ENCODE peak calls at places on chromosomes 5 and 9, in eight cellular contexts. X, B, N, I, W, R, J and Q are unnamed samples.

GRCh38 chr5:121982500-121983261 is 20.9 kb downstream of the SRFBP1 start:
- DNase-seq in X (no peak), B (no peak), N (no peak), I (no peak), W (peak), R (no peak), J (no peak), Q (no peak)

GRCh38 chr5:85921590-85921989 is 696.2 kb upstream of the COX7C start:
- DNase-seq in X (no peak), B (no peak), N (peak), I (no peak), W (no peak), R (no peak), J (no peak), Q (no peak)

GRCh38 chr5:151499636-151500035 is 52.2 kb downstream of the SLC36A1 start:
- DNase-seq in X (no peak), B (peak), N (no peak), I (no peak), W (peak), R (no peak), J (no peak), Q (no peak)

GRCh38 chr5:156042726-156043125 is 284.2 kb upstream of the SGCD start:
- DNase-seq in X (no peak), B (peak), N (no peak), I (no peak), W (no peak), R (no peak), J (no peak), Q (no peak)

GRCh38 chr9:120151806-120152205 is 428.2 kb downstream of the CDK5RAP2 start:
- DNase-seq in X (no peak), B (peak), N (no peak), I (no peak), W (no peak), R (no peak), J (no peak), Q (no peak)

GRCh38 chr5:7412369-7412768 is 16.4 kb downstream of the ADCY2 start:
- DNase-seq in X (no peak), B (no peak), N (no peak), I (peak), W (no peak), R (no peak), J (no peak), Q (no peak)

GRCh38 chr9:93673844-93674334 is 97.5 kb downstream of the PHF2 start:
- DNase-seq in X (no peak), B (no peak), N (no peak), I (peak), W (no peak), R (no peak), J (no peak), Q (no peak)

GRCh38 chr5:135705230-135705631 is 126.4 kb upstream of the CXCL14 start:
- DNase-seq in X (no peak), B (no peak), N (no peak), I (no peak), W (peak), R (no peak), J (no peak), Q (no peak)

GRCh38 chr9:89079421-89079820 is 88.2 kb downstream of the S1PR3 start:
- DNase-seq in X (no peak), B (no peak), N (no peak), I (no peak), W (peak), R (peak), J (no peak), Q (no peak)

GRCh38 chr5:177300236-177300880 is 3.2 kb downstream of the RAB24 start:
- DNase-seq in X (no peak), B (no peak), N (no peak), I (no peak), W (peak), R (peak), J (peak), Q (no peak)

GRCh38 chr9:104991144-104991953 is 63.4 kb upstream of the ABCA1 start:
- DNase-seq in X (peak), B (peak), N (peak), I (peak), W (peak), R (peak), J (peak), Q (peak)

GRCh38 chr5:458547-459353 is 15.8 kb downstream of the EXOC3 start:
- DNase-seq in X (no peak), B (no peak), N (no peak), I (peak), W (peak), R (no peak), J (no peak), Q (no peak)

GRCh38 chr9:2281803-2282185 is 266.6 kb downstream of the SMARCA2 start:
- DNase-seq in X (no peak), B (no peak), N (no peak), I (no peak), W (peak), R (no peak), J (no peak), Q (no peak)

GRCh38 chr5:61991861-61992260 is 314.1 kb upstream of the KIF2A start:
- DNase-seq in X (no peak), B (no peak), N (no peak), I (no peak), W (no peak), R (no peak), J (no peak), Q (no peak)

GRCh38 chr9:93256878-93257807 is 73.2 kb downstream of the WNK2 start:
- DNase-seq in X (no peak), B (no peak), N (no peak), I (peak), W (no peak), R (no peak), J (no peak), Q (peak)

GRCh38 chr9:94867842-94868312 is 141.4 kb downstream of the AOPEP start:
- DNase-seq in X (no peak), B (no peak), N (peak), I (no peak), W (peak), R (peak), J (no peak), Q (no peak)

GRCh38 chr9:123425261-123425821 is 69.3 kb downstream of the CRB2 start:
- DNase-seq in X (no peak), B (peak), N (no peak), I (no peak), W (no peak), R (no peak), J (no peak), Q (no peak)

GRCh38 chr5:42855811-42856210 is 44.1 kb upstream of the SELENOP start:
- DNase-seq in X (no peak), B (no peak), N (no peak), I (no peak), W (no peak), R (no peak), J (no peak), Q (no peak)

GRCh38 chr5:172979778-172980177 is 3.8 kb upstream of the ATP6V0E1 start:
- DNase-seq in X (no peak), B (no peak), N (no peak), I (no peak), W (no peak), R (no peak), J (no peak), Q (no peak)

GRCh38 chr5:60812426-60812825 is 31.6 kb downstream of the ELOVL7 start:
- DNase-seq in X (no peak), B (no peak), N (no peak), I (no peak), W (no peak), R (no peak), J (no peak), Q (no peak)

GRCh38 chr9:126883636-126884035 is 23.2 kb downstream of the ZBTB34 start:
- DNase-seq in X (no peak), B (peak), N (no peak), I (no peak), W (no peak), R (no peak), J (no peak), Q (no peak)

GRCh38 chr5:58148366-58148765 is 311.5 kb downstream of the PLK2 start:
- DNase-seq in X (no peak), B (no peak), N (no peak), I (no peak), W (no peak), R (no peak), J (no peak), Q (no peak)

GRCh38 chr9:136081826-136082495 is 13.1 kb downstream of the NACC2 start:
- DNase-seq in X (no peak), B (peak), N (no peak), I (peak), W (no peak), R (no peak), J (no peak), Q (no peak)

GRCh38 chr5:149141224-149141956 is at the start of gene ABLIM3:
- DNase-seq in X (no peak), B (peak), N (peak), I (peak), W (peak), R (no peak), J (peak), Q (peak)

GRCh38 chr5:151068571-151069197 is 12.2 kb downstream of the TNIP1 start:
- DNase-seq in X (no peak), B (no peak), N (no peak), I (peak), W (no peak), R (no peak), J (no peak), Q (no peak)

GRCh38 chr5:146671561-146671960 is 155.6 kb upstream of the GPR151 start:
- DNase-seq in X (no peak), B (no peak), N (no peak), I (no peak), W (no peak), R (no peak), J (no peak), Q (no peak)

GRCh38 chr5:135071311-135071710 is 37.3 kb upstream of the PITX1 start:
- DNase-seq in X (no peak), B (no peak), N (no peak), I (peak), W (no peak), R (no peak), J (no peak), Q (no peak)

GRCh38 chr5:152297866-152298265 is 107.2 kb downstream of the NMUR2 start:
- DNase-seq in X (no peak), B (no peak), N (no peak), I (no peak), W (no peak), R (no peak), J (no peak), Q (no peak)

GRCh38 chr9:5493597-5494511 is 16.5 kb upstream of the PDCD1LG2 start:
- DNase-seq in X (peak), B (no peak), N (peak), I (no peak), W (peak), R (no peak), J (no peak), Q (no peak)

GRCh38 chr5:127875235-127876021 is 172.2 kb downstream of the CCDC192 start:
- DNase-seq in X (peak), B (peak), N (peak), I (peak), W (peak), R (no peak), J (no peak), Q (peak)

GRCh38 chr9:121650220-121651013 is 1.0 kb upstream of the DAB2IP start:
- DNase-seq in X (no peak), B (peak), N (peak), I (peak), W (no peak), R (peak), J (no peak), Q (no peak)

GRCh38 chr9:78025186-78025585 is 6.4 kb downstream of the GNAQ start:
- DNase-seq in X (no peak), B (no peak), N (no peak), I (no peak), W (no peak), R (no peak), J (no peak), Q (no peak)
- H3K4me3 ChIP-seq in X (no peak), B (no peak), N (no peak), I (no peak), W (no peak), R (no peak), J (no peak), Q (peak)

DNA sequence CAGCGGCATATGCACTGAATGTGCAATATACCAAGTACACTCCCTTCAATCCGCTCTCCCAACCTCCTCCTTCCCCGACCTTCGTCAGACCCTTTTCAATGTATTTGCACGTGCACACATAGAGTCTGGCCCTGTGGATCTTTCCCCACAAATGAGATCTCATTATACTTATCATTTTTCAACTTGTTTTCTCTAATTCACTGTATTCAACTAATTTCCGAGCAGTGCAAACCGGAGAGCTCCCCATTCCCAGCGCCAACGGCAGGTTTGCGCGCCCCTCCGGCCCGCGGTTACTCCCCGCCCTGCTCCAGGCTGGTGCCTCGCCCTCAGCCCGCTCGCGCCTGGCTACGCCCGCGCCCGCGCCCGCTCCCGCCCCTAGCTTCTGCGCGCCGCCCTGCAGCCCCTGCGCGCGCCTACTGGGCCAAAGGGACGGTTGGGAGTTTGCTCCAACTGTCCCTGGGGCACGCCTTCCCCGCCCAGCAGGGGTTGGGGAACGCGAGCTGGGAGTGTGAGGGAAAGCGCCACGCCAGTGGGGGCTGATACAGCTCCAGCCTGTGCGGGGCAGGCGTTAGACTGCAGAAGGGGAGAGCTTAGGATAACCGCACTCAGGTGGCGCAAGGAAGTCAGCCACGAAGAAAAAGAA is 3.3 kb upstream of the CDC20B start:
- DNase-seq in X (no peak), B (peak), N (peak), I (peak), W (no peak), R (no peak), J (no peak), Q (no peak)
- TF ChIP-seq CTCF in X (no peak), B (peak), N (no peak), I (peak), W (no peak), R (peak), J (no peak), Q (no peak)

GRCh38 chr5:11903121-11903613 is 1.1 kb downstream of the CTNND2 start:
- DNase-seq in X (no peak), B (peak), N (no peak), I (no peak), W (no peak), R (no peak), J (no peak), Q (peak)
- H3K4me3 ChIP-seq in X (no peak), B (peak), N (peak), I (no peak), W (no peak), R (no peak), J (no peak), Q (peak)

GRCh38 chr5:100520348-100520747 is 14.8 kb upstream of the FAM174A start:
- DNase-seq in X (no peak), B (peak), N (peak), I (no peak), W (no peak), R (no peak), J (no peak), Q (no peak)
- TF ChIP-seq CTCF in X (no peak), B (peak), N (no peak), I (no peak), W (no peak), R (no peak), J (no peak), Q (no peak)

DNA sequence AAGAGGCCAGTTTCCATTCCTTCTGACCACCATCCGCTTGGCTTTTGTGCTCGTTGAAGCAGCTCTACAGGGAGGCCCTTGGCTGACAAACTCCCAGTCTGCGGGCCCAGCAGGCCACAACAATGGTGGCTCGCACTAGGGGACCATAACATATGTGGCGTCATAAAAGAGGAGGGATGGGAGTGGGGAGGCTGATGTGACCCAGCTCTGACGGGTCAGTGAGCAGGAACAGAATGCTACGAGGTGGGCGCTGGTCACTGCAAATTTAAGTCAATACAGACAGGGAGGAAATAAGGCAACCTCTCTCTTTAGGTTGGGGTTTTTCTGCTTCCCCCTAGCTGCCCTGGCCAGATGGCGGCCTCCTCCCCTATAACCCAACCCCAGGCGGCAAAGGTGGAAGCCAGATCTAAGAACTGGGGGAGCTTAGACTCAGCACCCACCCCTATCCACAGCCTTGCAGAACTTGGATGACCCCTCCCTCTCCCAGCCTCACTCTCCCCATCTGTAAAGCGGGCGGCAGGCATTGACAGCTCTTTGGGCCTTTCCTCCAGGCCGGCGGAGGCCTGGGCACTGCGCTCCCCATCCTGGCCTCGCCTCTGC is 778 bp downstream of the FRRS1L start:
- DNase-seq in X (no peak), B (peak), N (no peak), I (no peak), W (no peak), R (no peak), J (no peak), Q (no peak)
- H3K4me3 ChIP-seq in X (no peak), B (peak), N (no peak), I (no peak), W (no peak), R (no peak), J (no peak), Q (peak)

GRCh38 chr5:11620172-11620571 is 284.1 kb downstream of the CTNND2 start:
- DNase-seq in X (no peak), B (no peak), N (no peak), I (no peak), W (no peak), R (no peak), J (no peak), Q (no peak)

GRCh38 chr5:11617080-11617479 is 287.2 kb downstream of the CTNND2 start:
- DNase-seq in X (no peak), B (no peak), N (no peak), I (no peak), W (no peak), R (no peak), J (no peak), Q (no peak)

GRCh38 chr5:11622785-11623184 is 281.5 kb downstream of the CTNND2 start:
- DNase-seq in X (no peak), B (no peak), N (no peak), I (no peak), W (no peak), R (no peak), J (no peak), Q (no peak)

GRCh38 chr5:11619339-11620028 is 284.8 kb downstream of the CTNND2 start:
- DNase-seq in X (no peak), B (peak), N (peak), I (no peak), W (no peak), R (no peak), J (no peak), Q (no peak)
- TF ChIP-seq CTCF in X (no peak), B (peak), N (no peak), I (no peak), W (no peak), R (no peak), J (no peak), Q (peak)

GRCh38 chr5:37641933-37642332 is 197.9 kb downstream of the GDNF start:
- DNase-seq in X (no peak), B (no peak), N (no peak), I (no peak), W (no peak), R (no peak), J (no peak), Q (no peak)
- H3K4me3 ChIP-seq in X (no peak), B (no peak), N (no peak), I (no peak), W (no peak), R (no peak), J (no peak), Q (no peak)

DNA sequence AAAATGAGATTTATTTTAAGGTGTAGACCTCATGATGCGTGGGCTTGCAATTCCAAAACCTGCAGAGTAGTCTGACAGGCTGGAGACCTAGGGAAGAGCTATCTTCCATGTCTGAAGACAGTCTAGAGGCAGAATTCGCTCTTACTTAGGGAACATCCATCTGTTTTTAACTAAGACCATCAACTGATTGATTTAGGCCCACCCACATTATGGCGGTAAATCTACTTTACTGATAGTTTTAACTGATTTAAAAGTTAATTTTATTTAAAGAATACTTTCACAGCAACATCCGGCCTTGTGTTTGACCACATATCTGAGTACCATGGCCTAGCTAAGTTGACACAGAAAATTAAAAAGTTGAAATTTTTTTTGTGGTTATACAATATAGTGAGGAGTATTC is 6.0 kb upstream of the ST8SIA4 start:
- DNase-seq in X (no peak), B (no peak), N (no peak), I (no peak), W (no peak), R (no peak), J (no peak), Q (no peak)
- TF ChIP-seq CTCF in X (no peak), B (no peak), N (no peak), I (no peak), W (no peak), R (no peak), J (no peak), Q (no peak)

DNA sequence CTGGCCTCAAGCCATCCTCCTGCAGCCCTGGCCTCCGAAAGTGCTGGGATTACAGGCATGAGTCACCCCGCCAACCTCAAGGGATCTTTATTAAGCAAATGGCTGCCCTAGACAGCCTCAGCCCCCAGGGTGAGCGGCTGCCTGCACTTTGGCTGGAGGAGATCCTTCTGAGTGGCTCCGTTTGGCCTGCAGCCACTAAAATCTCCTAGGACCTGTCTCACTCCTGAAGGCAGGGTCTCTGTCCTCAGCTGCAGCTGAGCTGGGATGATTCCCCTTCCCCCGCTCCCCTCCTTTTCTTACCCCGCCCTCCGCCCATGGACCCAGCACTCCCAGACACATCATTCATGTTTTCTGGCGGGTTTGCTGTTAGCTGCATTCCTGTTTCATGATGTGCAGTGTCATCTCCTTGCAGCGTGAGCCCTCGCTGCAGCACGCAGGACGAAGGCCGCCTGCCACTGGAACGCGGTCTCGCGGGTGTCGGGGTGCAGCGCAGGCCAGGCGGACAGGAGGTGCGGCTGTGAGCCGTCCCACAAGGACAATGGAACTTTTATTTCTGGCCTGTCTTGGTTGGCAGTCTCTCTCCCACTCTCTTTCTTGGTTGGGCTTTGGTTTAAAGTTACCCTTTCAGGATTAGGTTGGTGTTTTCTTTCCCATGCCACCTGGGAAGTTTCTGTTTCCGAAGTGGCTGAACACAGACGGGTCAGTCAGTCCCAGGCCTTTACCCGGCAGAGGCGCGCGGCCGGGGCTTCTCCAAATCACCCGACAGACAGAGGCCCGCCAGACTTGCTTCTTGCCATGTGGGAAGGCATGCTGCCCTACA is 137.1 kb downstream of the FOXD1 start:
- DNase-seq in X (no peak), B (peak), N (peak), I (peak), W (peak), R (peak), J (no peak), Q (no peak)
- H3K4me3 ChIP-seq in X (no peak), B (peak), N (no peak), I (peak), W (no peak), R (peak), J (no peak), Q (no peak)